ENCODE peak calls at places on chromosomes 13 and 19, in ten cellular contexts. H, S, G, D, B, Q, E, A, L and V are unnamed samples.

GRCh38 chr19:16118489-16119033 is 6.9 kb downstream of the RAB8A start:
- DNase-seq in H (no peak), S (no peak), G (peak; percentile 88), D (no peak), B (no peak), Q (no peak), E (peak; percentile 70), A (no peak), L (peak; percentile 55), V (no peak)

GRCh38 chr13:85313761-85314503 is 485.3 kb downstream of the SLITRK6 start:
- DNase-seq in H (peak; percentile 62), S (peak; percentile 58), G (no peak), D (no peak), B (no peak), Q (peak; percentile 64), E (no peak), A (no peak), L (no peak), V (peak; percentile 7)

GRCh38 chr19:2782357-2782935 is 627 bp downstream of the SGTA start:
- DNase-seq in H (no peak), S (no peak), G (no peak), D (no peak), B (no peak), Q (peak; percentile 5), E (no peak), A (no peak), L (no peak), V (no peak)

GRCh38 chr19:50565984-50566903 is 2.0 kb downstream of the LRRC4B start:
- DNase-seq in H (no peak), S (no peak), G (peak; percentile 68), D (no peak), B (no peak), Q (no peak), E (no peak), A (no peak), L (peak; percentile 30), V (no peak)

GRCh38 chr19:46815833-46816627 is 27.6 kb upstream of the SLC1A5 start:
- DNase-seq in H (peak; percentile 63), S (no peak), G (no peak), D (no peak), B (no peak), Q (no peak), E (no peak), A (no peak), L (no peak), V (no peak)

GRCh38 chr13:20150561-20150960 is 10.3 kb downstream of the GJA3 start:
- DNase-seq in H (no peak), S (no peak), G (no peak), D (no peak), B (no peak), Q (no peak), E (no peak), A (no peak), L (no peak), V (no peak)

GRCh38 chr13:50230365-50230978 is 215.2 kb downstream of the KCNRG start:
- DNase-seq in H (no peak), S (peak; percentile 17), G (no peak), D (no peak), B (no peak), Q (peak; percentile 75), E (no peak), A (no peak), L (no peak), V (peak; percentile 4)

GRCh38 chr13:102651892-102652291 is 43.0 kb downstream of the METTL21C start:
- DNase-seq in H (no peak), S (no peak), G (no peak), D (no peak), B (no peak), Q (no peak), E (no peak), A (no peak), L (no peak), V (no peak)

GRCh38 chr13:100644328-100644727 is 30.3 kb downstream of the TMTC4 start:
- DNase-seq in H (no peak), S (no peak), G (no peak), D (no peak), B (no peak), Q (no peak), E (no peak), A (no peak), L (no peak), V (no peak)

GRCh38 chr13:75587679-75588078 is 38.1 kb downstream of the UCHL3 start:
- DNase-seq in H (no peak), S (no peak), G (no peak), D (no peak), B (no peak), Q (peak; percentile 40), E (no peak), A (no peak), L (no peak), V (no peak)

GRCh38 chr19:15829277-15829770 is 13.9 kb upstream of the OR10H1 start:
- DNase-seq in H (no peak), S (no peak), G (no peak), D (no peak), B (no peak), Q (peak; percentile 27), E (no peak), A (no peak), L (no peak), V (no peak)

GRCh38 chr19:41023193-41023592 is 32.1 kb downstream of the CYP2B6 start:
- DNase-seq in H (no peak), S (no peak), G (no peak), D (no peak), B (no peak), Q (no peak), E (no peak), A (no peak), L (no peak), V (no peak)

GRCh38 chr19:48899781-48900476 is at the start of gene NUCB1:
- DNase-seq in H (peak; percentile 96), S (peak; percentile 95), G (peak; percentile 99), D (peak; percentile 97), B (peak; percentile 99), Q (peak; percentile 98), E (peak; percentile 99), A (peak; percentile 100), L (peak; percentile 98), V (peak; percentile 96)

GRCh38 chr19:11373166-11373884 is 1.1 kb upstream of the SWSAP1 start:
- DNase-seq in H (no peak), S (no peak), G (no peak), D (no peak), B (no peak), Q (no peak), E (no peak), A (no peak), L (no peak), V (no peak)

GRCh38 chr13:99380921-99381645 is 73.9 kb upstream of the GPR183 start:
- DNase-seq in H (no peak), S (no peak), G (peak; percentile 74), D (peak; percentile 36), B (no peak), Q (no peak), E (no peak), A (no peak), L (peak; percentile 82), V (no peak)

GRCh38 chr19:53432088-53432661 is 391 bp downstream of the ZNF761 start:
- DNase-seq in H (no peak), S (no peak), G (peak; percentile 17), D (no peak), B (peak; percentile 3), Q (peak; percentile 33), E (peak; percentile 50), A (peak; percentile 48), L (no peak), V (no peak)

GRCh38 chr19:16764793-16765433 is 45.3 kb downstream of the NWD1 start:
- DNase-seq in H (no peak), S (no peak), G (no peak), D (no peak), B (no peak), Q (peak; percentile 95), E (no peak), A (no peak), L (no peak), V (no peak)

GRCh38 chr13:113616991-113617749 is 32.6 kb downstream of the TFDP1 start:
- DNase-seq in H (no peak), S (no peak), G (no peak), D (no peak), B (no peak), Q (no peak), E (peak; percentile 47), A (no peak), L (no peak), V (no peak)

GRCh38 chr13:25001807-25002206 is 94.1 kb upstream of the PABPC3 start:
- DNase-seq in H (no peak), S (no peak), G (no peak), D (no peak), B (no peak), Q (no peak), E (no peak), A (no peak), L (no peak), V (no peak)

GRCh38 chr19:39038098-39038497 is 5.7 kb upstream of the FBXO27 start:
- DNase-seq in H (peak; percentile 37), S (no peak), G (no peak), D (no peak), B (no peak), Q (peak; percentile 49), E (no peak), A (no peak), L (no peak), V (no peak)

GRCh38 chr19:33280351-33280921 is 21.9 kb downstream of the CEBPA start:
- DNase-seq in H (no peak), S (no peak), G (peak; percentile 79), D (no peak), B (no peak), Q (no peak), E (peak; percentile 17), A (no peak), L (no peak), V (no peak)